ENCODE peak calls at places on chromosomes 16 and 17, in five cellular contexts. One of them, this sample, is unnamed. For H3K27me3, the result is how much of the 10 kb centered on the place peaks cover.

GRCh38 chr17:45715787-45716186 is 68.3 kb upstream of the CRHR1 start:
- DNase-seq in heart left ventricle: no peak
- DNase-seq in left ventricle myocardium inferior: no peak
- DNase-seq in lower lobe of right lung: no peak
- DNase-seq in Caco-2: no peak
- DNase-seq in this sample: no peak

GRCh38 chr16:86547286-86547685 is 7.7 kb downstream of the MTHFSD start:
- DNase-seq in heart left ventricle: no peak
- DNase-seq in left ventricle myocardium inferior: no peak
- DNase-seq in lower lobe of right lung: no peak
- DNase-seq in Caco-2: no peak
- DNase-seq in this sample: no peak

GRCh38 chr16:50635505-50636392 is 45.4 kb downstream of the SNX20 start:
- DNase-seq in heart left ventricle: no peak
- DNase-seq in left ventricle myocardium inferior: no peak
- DNase-seq in lower lobe of right lung: no peak
- DNase-seq in Caco-2: no peak
- DNase-seq in this sample: no peak

GRCh38 chr16:7398536-7398935 is 65.9 kb downstream of the RBFOX1 start:
- DNase-seq in heart left ventricle: no peak
- DNase-seq in left ventricle myocardium inferior: no peak
- DNase-seq in lower lobe of right lung: no peak
- DNase-seq in Caco-2: no peak
- DNase-seq in this sample: no peak

GRCh38 chr16:8864480-8864879 is 4.3 kb downstream of the CARHSP1 start:
- DNase-seq in heart left ventricle: no peak
- DNase-seq in left ventricle myocardium inferior: no peak
- DNase-seq in lower lobe of right lung: no peak
- DNase-seq in Caco-2: no peak
- DNase-seq in this sample: no peak

GRCh38 chr17:4161179-4161559 is 18.2 kb downstream of the CYB5D2 start:
- DNase-seq in heart left ventricle: no peak
- DNase-seq in left ventricle myocardium inferior: no peak
- DNase-seq in lower lobe of right lung: peak
- DNase-seq in Caco-2: peak
- DNase-seq in this sample: no peak

GRCh38 chr17:74875155-74875969 is 2.6 kb upstream of the FDXR start:
- DNase-seq in heart left ventricle: no peak
- DNase-seq in left ventricle myocardium inferior: no peak
- DNase-seq in lower lobe of right lung: no peak
- DNase-seq in Caco-2: no peak
- DNase-seq in this sample: no peak

GRCh38 chr16:69563605-69564580 is 1.9 kb upstream of the NFAT5 start:
- DNase-seq in heart left ventricle: no peak
- DNase-seq in left ventricle myocardium inferior: no peak
- DNase-seq in lower lobe of right lung: no peak
- DNase-seq in Caco-2: no peak
- DNase-seq in this sample: no peak

GRCh38 chr17:39704821-39705551 is 5.1 kb downstream of the ERBB2 start:
- DNase-seq in heart left ventricle: no peak
- DNase-seq in left ventricle myocardium inferior: no peak
- DNase-seq in lower lobe of right lung: no peak
- DNase-seq in Caco-2: no peak
- DNase-seq in this sample: no peak

GRCh38 chr17:82152556-82153294 is 54.7 kb upstream of the FASN start:
- DNase-seq in heart left ventricle: no peak
- DNase-seq in left ventricle myocardium inferior: no peak
- DNase-seq in lower lobe of right lung: peak
- DNase-seq in Caco-2: peak
- DNase-seq in this sample: peak

GRCh38 chr16:30510392-30510938 is 15.9 kb downstream of the ZNF768 start:
- DNase-seq in heart left ventricle: no peak
- DNase-seq in left ventricle myocardium inferior: no peak
- DNase-seq in lower lobe of right lung: no peak
- DNase-seq in Caco-2: no peak
- DNase-seq in this sample: no peak

GRCh38 chr17:47694018-47694817 is at the start of gene TBKBP1:
- DNase-seq in heart left ventricle: peak
- DNase-seq in left ventricle myocardium inferior: peak
- DNase-seq in lower lobe of right lung: peak
- DNase-seq in Caco-2: peak
- DNase-seq in this sample: peak

GRCh38 chr16:24609740-24610420 is 70.5 kb downstream of the RBBP6 start:
- DNase-seq in heart left ventricle: peak
- DNase-seq in left ventricle myocardium inferior: peak
- DNase-seq in lower lobe of right lung: peak
- DNase-seq in Caco-2: no peak
- DNase-seq in this sample: peak

GRCh38 chr17:62892870-62893338 is 73.1 kb upstream of the TANC2 start:
- DNase-seq in heart left ventricle: peak
- DNase-seq in left ventricle myocardium inferior: peak
- DNase-seq in lower lobe of right lung: peak
- DNase-seq in Caco-2: no peak
- DNase-seq in this sample: no peak

GRCh38 chr16:23424292-23424958 is 28.6 kb downstream of the COG7 start:
- DNase-seq in heart left ventricle: no peak
- DNase-seq in left ventricle myocardium inferior: no peak
- DNase-seq in lower lobe of right lung: peak
- DNase-seq in Caco-2: no peak
- DNase-seq in this sample: no peak

GRCh38 chr16:19127674-19128131 is 13.9 kb downstream of the ITPRIPL2 start:
- DNase-seq in heart left ventricle: no peak
- DNase-seq in left ventricle myocardium inferior: no peak
- DNase-seq in lower lobe of right lung: no peak
- DNase-seq in Caco-2: no peak
- DNase-seq in this sample: no peak

GRCh38 chr16:65201446-65202010 is 79.7 kb upstream of the CDH11 start:
- DNase-seq in heart left ventricle: no peak
- DNase-seq in left ventricle myocardium inferior: no peak
- DNase-seq in lower lobe of right lung: no peak
- DNase-seq in Caco-2: no peak
- DNase-seq in this sample: no peak

GRCh38 chr16:29784901-29785500 is 5.5 kb upstream of the KIF22 start:
- DNase-seq in heart left ventricle: peak
- DNase-seq in left ventricle myocardium inferior: peak
- DNase-seq in lower lobe of right lung: peak
- DNase-seq in Caco-2: no peak
- DNase-seq in this sample: peak

DNA sequence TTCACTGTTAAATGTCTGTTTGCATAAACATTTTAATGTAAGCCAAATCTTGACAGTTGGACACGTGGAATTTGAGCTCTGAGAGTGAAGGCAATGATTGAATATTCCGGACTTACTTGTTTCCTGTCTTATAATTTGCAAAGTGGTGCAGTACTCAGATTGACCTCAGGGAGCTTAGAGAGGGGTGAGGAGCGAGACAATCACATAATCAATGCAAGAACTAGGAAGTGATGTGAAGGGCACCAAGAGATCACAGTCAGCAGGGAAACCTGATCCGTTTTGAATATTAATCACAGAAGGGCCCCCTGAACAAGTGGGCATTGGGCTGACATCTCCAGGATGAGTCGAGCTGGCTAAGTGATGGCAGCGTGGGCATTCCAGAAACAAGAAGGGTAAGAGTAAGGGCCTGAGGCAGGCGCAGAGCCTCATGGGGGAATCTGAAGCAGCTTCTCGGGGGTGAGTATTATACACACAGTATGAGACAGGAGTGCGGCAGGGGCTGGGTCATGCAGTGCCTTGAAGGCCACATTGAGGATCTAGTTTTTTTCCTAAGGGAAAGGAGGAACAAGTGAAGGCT is 26.1 kb downstream of the TEX2 start:
- DNase-seq in heart left ventricle: no peak
- DNase-seq in left ventricle myocardium inferior: no peak
- DNase-seq in lower lobe of right lung: no peak
- DNase-seq in Caco-2: no peak
- DNase-seq in this sample: no peak
- TF ChIP-seq CTCF in heart left ventricle: peak
- TF ChIP-seq CTCF in left ventricle myocardium inferior: peak
- TF ChIP-seq CTCF in lower lobe of right lung: no peak
- TF ChIP-seq CTCF in Caco-2: peak
- TF ChIP-seq CTCF in this sample: peak

GRCh38 chr17:28507567-28508195 is 1.5 kb downstream of the FOXN1 start:
- DNase-seq in heart left ventricle: no peak
- DNase-seq in left ventricle myocardium inferior: no peak
- DNase-seq in lower lobe of right lung: peak
- DNase-seq in Caco-2: no peak
- DNase-seq in this sample: no peak
- H3K27me3 ChIP-seq in heart left ventricle: under half
- H3K27me3 ChIP-seq in left ventricle myocardium inferior: half or more
- H3K27me3 ChIP-seq in lower lobe of right lung: under half
- H3K27me3 ChIP-seq in Caco-2: under half
- H3K27me3 ChIP-seq in this sample: under half

GRCh38 chr16:52501746-52502145 is 45.2 kb downstream of the TOX3 start:
- DNase-seq in heart left ventricle: no peak
- DNase-seq in left ventricle myocardium inferior: no peak
- DNase-seq in lower lobe of right lung: no peak
- DNase-seq in Caco-2: no peak
- DNase-seq in this sample: no peak

GRCh38 chr16:52498640-52499039 is 48.3 kb downstream of the TOX3 start:
- DNase-seq in heart left ventricle: no peak
- DNase-seq in left ventricle myocardium inferior: no peak
- DNase-seq in lower lobe of right lung: no peak
- DNase-seq in Caco-2: no peak
- DNase-seq in this sample: no peak

GRCh38 chr16:52497067-52497816 is 49.7 kb downstream of the TOX3 start:
- DNase-seq in heart left ventricle: no peak
- DNase-seq in left ventricle myocardium inferior: no peak
- DNase-seq in lower lobe of right lung: no peak
- DNase-seq in Caco-2: no peak
- DNase-seq in this sample: no peak

GRCh38 chr16:52500963-52501362 is 46.0 kb downstream of the TOX3 start:
- DNase-seq in heart left ventricle: no peak
- DNase-seq in left ventricle myocardium inferior: no peak
- DNase-seq in lower lobe of right lung: no peak
- DNase-seq in Caco-2: no peak
- DNase-seq in this sample: no peak

DNA sequence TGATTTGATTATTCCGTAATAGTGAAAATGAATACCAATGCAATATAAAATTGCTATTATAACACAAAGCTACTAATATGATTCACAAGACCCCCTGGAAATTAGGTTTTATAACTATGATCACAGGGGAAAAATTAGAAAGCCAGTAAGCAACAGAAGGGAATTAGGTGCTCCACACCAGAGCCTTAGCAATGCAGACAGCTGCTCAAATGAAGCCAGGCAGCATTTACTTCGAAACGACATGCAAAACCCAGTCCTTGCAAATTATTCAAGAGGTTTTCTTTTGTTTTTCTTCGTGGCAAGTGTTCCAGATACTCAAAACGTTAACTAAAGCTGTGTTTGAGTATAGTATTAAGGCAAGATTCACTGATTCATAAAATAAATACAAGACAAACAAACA is 47.9 kb downstream of the TOX3 start:
- DNase-seq in heart left ventricle: no peak
- DNase-seq in left ventricle myocardium inferior: no peak
- DNase-seq in lower lobe of right lung: no peak
- DNase-seq in Caco-2: no peak
- DNase-seq in this sample: no peak
- TF ChIP-seq CTCF in heart left ventricle: no peak
- TF ChIP-seq CTCF in left ventricle myocardium inferior: no peak
- TF ChIP-seq CTCF in lower lobe of right lung: no peak
- TF ChIP-seq CTCF in Caco-2: no peak
- TF ChIP-seq CTCF in this sample: no peak

GRCh38 chr17:59725691-59726090 is 18.2 kb downstream of the VMP1 start:
- DNase-seq in heart left ventricle: no peak
- DNase-seq in left ventricle myocardium inferior: no peak
- DNase-seq in lower lobe of right lung: no peak
- DNase-seq in Caco-2: no peak
- DNase-seq in this sample: no peak
- H3K27me3 ChIP-seq in heart left ventricle: under half
- H3K27me3 ChIP-seq in left ventricle myocardium inferior: under half
- H3K27me3 ChIP-seq in lower lobe of right lung: under half
- H3K27me3 ChIP-seq in Caco-2: under half
- H3K27me3 ChIP-seq in this sample: under half

GRCh38 chr17:38322156-38322779 is 21.5 kb downstream of the GPR179 start:
- DNase-seq in heart left ventricle: peak
- DNase-seq in left ventricle myocardium inferior: peak
- DNase-seq in lower lobe of right lung: peak
- DNase-seq in Caco-2: peak
- DNase-seq in this sample: peak
- TF ChIP-seq CTCF in heart left ventricle: peak
- TF ChIP-seq CTCF in left ventricle myocardium inferior: peak
- TF ChIP-seq CTCF in lower lobe of right lung: peak
- TF ChIP-seq CTCF in Caco-2: peak
- TF ChIP-seq CTCF in this sample: peak

This sample was measured in right lobe of liver.